ENCODE peak calls at places on chromosomes 11 and 22, in seven cellular contexts. S, Y, X, H, Z, L and A are unnamed samples.

GRCh38 chr11:65064847-65065240 is 6.5 kb upstream of the NAALADL1 start:
- DNase-seq in S (no peak), Y (no peak), X (no peak), H (no peak), Z (no peak), L (no peak), A (no peak)

GRCh38 chr11:11463397-11463796 is 110.3 kb upstream of the CSNK2A3 start:
- DNase-seq in S (no peak), Y (peak; percentile 97), X (no peak), H (no peak), Z (no peak), L (no peak), A (no peak)

GRCh38 chr11:111347002-111347722 is 31.9 kb downstream of the POU2AF1 start:
- DNase-seq in S (no peak), Y (no peak), X (no peak), H (peak; percentile 35), Z (no peak), L (no peak), A (no peak)

GRCh38 chr11:64444838-64445441 is 86.0 kb downstream of the RPS6KA4 start:
- DNase-seq in S (no peak), Y (peak; percentile 64), X (peak; percentile 53), H (no peak), Z (peak; percentile 74), L (peak; percentile 78), A (no peak)

GRCh38 chr11:73528877-73529530 is 68.9 kb downstream of the FAM168A start:
- DNase-seq in S (no peak), Y (no peak), X (no peak), H (no peak), Z (no peak), L (peak; percentile 73), A (no peak)

GRCh38 chr11:44562836-44563460 is 2.5 kb upstream of the CD82 start:
- DNase-seq in S (no peak), Y (peak; percentile 84), X (no peak), H (no peak), Z (no peak), L (no peak), A (no peak)

GRCh38 chr11:18463439-18463838 is 7.8 kb downstream of the LDHAL6A start:
- DNase-seq in S (no peak), Y (no peak), X (no peak), H (no peak), Z (no peak), L (no peak), A (no peak)

GRCh38 chr11:77107950-77108349 is 5.3 kb downstream of the OMP start:
- DNase-seq in S (no peak), Y (peak; percentile 62), X (no peak), H (peak; percentile 59), Z (no peak), L (no peak), A (no peak)

GRCh38 chr11:47915407-47916137 is 64.8 kb upstream of the PTPRJ start:
- DNase-seq in S (no peak), Y (no peak), X (peak; percentile 61), H (no peak), Z (no peak), L (no peak), A (no peak)

GRCh38 chr11:72528121-72528520 is 93.8 kb upstream of the CLPB start:
- DNase-seq in S (no peak), Y (no peak), X (no peak), H (no peak), Z (no peak), L (no peak), A (no peak)

GRCh38 chr11:373716-374551 is 4.6 kb downstream of the B4GALNT4 start:
- DNase-seq in S (no peak), Y (peak; percentile 40), X (no peak), H (no peak), Z (peak; percentile 56), L (no peak), A (no peak)

GRCh38 chr22:42720263-42721044 is at the start of gene A4GALT:
- DNase-seq in S (peak; percentile 73), Y (peak; percentile 40), X (peak; percentile 61), H (no peak), Z (peak; percentile 94), L (no peak), A (peak; percentile 90)

GRCh38 chr22:31630331-31631329 is 31.4 kb downstream of the PISD start:
- DNase-seq in S (peak; percentile 87), Y (peak; percentile 85), X (peak; percentile 96), H (peak; percentile 89), Z (peak; percentile 98), L (peak; percentile 84), A (peak; percentile 90)

GRCh38 chr11:9571766-9572120 is 1.7 kb upstream of the WEE1 start:
- DNase-seq in S (no peak), Y (peak; percentile 60), X (no peak), H (no peak), Z (no peak), L (no peak), A (no peak)

GRCh38 chr11:68263444-68264035 is 8.2 kb downstream of the C11orf24 start:
- DNase-seq in S (no peak), Y (no peak), X (no peak), H (no peak), Z (no peak), L (no peak), A (no peak)

GRCh38 chr11:7520981-7521487 is 7.2 kb downstream of the PPFIBP2 start:
- DNase-seq in S (no peak), Y (no peak), X (peak; percentile 75), H (no peak), Z (no peak), L (no peak), A (no peak)

GRCh38 chr11:39367526-39367925 is 2091.9 kb downstream of the LRRC4C start:
- DNase-seq in S (no peak), Y (no peak), X (no peak), H (no peak), Z (no peak), L (peak; percentile 30), A (no peak)

GRCh38 chr11:11169715-11170351 is 183.2 kb downstream of the CSNK2A3 start:
- DNase-seq in S (no peak), Y (no peak), X (no peak), H (no peak), Z (no peak), L (no peak), A (no peak)

GRCh38 chr11:65390099-65390941 is 3.9 kb downstream of the FRMD8 start:
- DNase-seq in S (peak; percentile 31), Y (peak; percentile 51), X (no peak), H (no peak), Z (peak; percentile 77), L (no peak), A (no peak)

GRCh38 chr11:113871331-113871730 is 4.0 kb downstream of the USP28 start:
- DNase-seq in S (peak; percentile 36), Y (no peak), X (no peak), H (no peak), Z (no peak), L (no peak), A (no peak)

GRCh38 chr11:11961399-11962028 is 46.9 kb downstream of the DKK3 start:
- DNase-seq in S (no peak), Y (no peak), X (no peak), H (no peak), Z (no peak), L (peak; percentile 39), A (no peak)

DNA sequence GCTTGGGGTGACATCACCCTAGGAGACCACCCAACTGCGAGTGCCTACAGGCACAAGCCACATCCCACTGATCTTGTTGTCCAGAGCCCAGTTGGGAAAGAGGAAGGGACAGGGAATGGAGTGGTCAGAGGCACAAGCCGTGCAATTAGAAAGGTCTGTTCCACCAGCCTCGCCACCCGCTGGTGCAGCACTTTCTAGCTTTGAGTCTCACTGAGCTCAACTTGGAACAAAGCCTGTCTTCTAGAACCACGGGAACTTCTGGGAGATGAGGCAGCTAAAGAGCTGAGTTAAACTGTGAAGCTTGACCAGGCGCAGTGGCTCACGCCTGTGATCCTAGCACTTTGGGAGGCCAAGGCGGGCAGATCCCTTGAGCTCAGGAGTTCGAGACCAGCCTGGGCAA is 29.3 kb downstream of the TPBGL start:
- DNase-seq in S (no peak), Y (no peak), X (no peak), H (no peak), Z (no peak), L (no peak), A (no peak)
- H3K36me3 ChIP-seq in S (no peaks in the 10 kb centered on the region), Y (peaks cover 56% of the 10 kb centered on the region), X (no peaks in the 10 kb centered on the region), H (peaks cover 13% of the 10 kb centered on the region), Z (no peaks in the 10 kb centered on the region), L (peaks cover 9% of the 10 kb centered on the region), A (peaks cover 16% of the 10 kb centered on the region)

DNA sequence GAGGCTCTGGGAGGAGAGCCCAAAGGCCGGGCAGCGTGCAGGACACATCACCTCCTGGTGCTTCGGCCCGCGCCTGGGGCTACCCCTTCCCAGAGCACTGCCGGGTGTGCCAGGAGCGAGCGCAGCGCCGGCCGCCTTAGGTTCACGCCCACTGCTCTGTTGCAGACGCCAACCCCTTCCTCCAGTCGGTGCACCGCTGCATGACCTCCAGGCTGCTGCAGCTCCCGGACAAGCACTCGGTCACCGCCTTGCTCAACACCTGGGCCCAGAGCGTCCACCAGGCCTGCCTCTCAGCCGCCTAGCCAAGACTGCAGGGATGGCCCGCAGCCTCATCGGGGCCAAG is 79.0 kb downstream of the MED15 start:
- DNase-seq in S (no peak), Y (no peak), X (no peak), H (no peak), Z (no peak), L (no peak), A (no peak)
- H3K36me3 ChIP-seq in S (no peaks in the 10 kb centered on the region), Y (peaks cover 19% of the 10 kb centered on the region), X (peaks cover 42% of the 10 kb centered on the region), H (peaks cover 59% of the 10 kb centered on the region), Z (peaks cover 17% of the 10 kb centered on the region), L (peaks cover 2% of the 10 kb centered on the region), A (peaks cover 53% of the 10 kb centered on the region)

DNA sequence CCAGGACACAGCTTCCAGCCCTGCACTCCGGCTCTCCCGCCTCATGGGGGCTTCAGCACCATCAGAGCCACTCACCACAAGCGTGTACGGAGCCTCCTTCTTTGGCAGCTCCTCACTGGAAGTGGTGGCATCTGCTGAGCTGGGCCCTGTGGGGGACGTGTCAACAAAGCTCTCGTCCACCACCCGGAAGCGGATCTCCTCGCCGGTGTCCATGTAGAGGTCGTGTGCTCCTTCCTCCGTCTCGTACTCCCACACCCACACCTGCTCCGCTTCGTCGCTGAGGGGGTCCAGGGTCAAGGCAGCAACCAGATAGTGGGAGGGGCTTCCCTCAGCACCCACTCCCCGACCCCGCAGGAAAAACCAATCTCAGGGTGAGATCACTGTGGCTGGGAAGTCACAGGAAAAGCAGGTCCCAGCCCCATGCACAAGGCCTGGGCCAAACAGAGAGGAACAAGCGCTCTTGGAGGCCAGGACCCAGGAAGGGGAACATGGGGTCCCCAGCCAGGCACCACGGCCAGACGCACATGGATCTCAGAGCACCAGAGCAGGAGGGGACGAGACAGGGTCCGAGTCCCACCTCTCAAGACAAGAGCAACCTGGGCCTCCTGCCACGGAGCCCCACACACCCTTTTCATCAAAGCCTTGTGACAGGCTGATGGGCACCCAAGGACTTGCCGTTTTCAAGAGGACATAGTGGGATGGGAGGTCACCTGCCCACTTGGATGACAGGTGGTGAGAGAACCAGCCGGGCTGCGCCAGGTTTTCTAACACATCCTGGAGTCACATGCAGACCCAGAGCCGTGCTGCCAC is 13.5 kb downstream of the POLR3H start:
- DNase-seq in S (no peak), Y (no peak), X (no peak), H (no peak), Z (no peak), L (no peak), A (no peak)
- H3K36me3 ChIP-seq in S (no peaks in the 10 kb centered on the region), Y (peaks cover 34% of the 10 kb centered on the region), X (peaks cover 85% of the 10 kb centered on the region), H (peaks cover 81% of the 10 kb centered on the region), Z (peaks cover 27% of the 10 kb centered on the region), L (peaks cover 12% of the 10 kb centered on the region), A (peaks cover 83% of the 10 kb centered on the region)

DNA sequence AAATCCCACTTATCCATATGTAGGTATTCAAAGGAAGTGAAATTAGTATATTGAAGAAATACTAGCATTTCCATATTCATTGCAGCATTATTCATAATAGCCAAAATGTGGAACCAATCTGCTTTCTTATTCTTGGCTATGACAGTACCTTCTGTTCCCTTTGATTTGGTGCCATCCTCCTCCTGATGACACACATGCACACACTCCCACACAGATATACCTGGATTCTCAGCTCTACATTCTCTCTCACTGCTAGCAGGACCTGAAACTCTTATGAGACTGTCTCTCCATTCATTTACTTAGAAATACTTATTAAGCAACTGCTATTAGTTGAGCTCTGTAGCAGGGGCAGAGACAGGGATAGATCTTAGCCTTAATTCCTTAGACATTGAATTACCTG is 582.6 kb upstream of the TENM4 start:
- DNase-seq in S (no peak), Y (no peak), X (no peak), H (no peak), Z (no peak), L (no peak), A (no peak)
- H3K36me3 ChIP-seq in S (no peaks in the 10 kb centered on the region), Y (no peaks in the 10 kb centered on the region), X (no peaks in the 10 kb centered on the region), H (no peaks in the 10 kb centered on the region), Z (no peaks in the 10 kb centered on the region), L (no peaks in the 10 kb centered on the region), A (no peaks in the 10 kb centered on the region)